ENCODE peak calls at places on chromosomes 6 and 20, in five cellular contexts. U is neuronal stem cell, O is mesenchymal stem cell, W is IMR-90, N is H9. F is an unnamed sample.

GRCh38 chr20:52312131-52312729 is 120.7 kb upstream of the ZFP64 start:
- DNase-seq in W (peak; percentile 60), U (peak; percentile 61), N (peak; percentile 42), O (peak; percentile 76), F (peak; percentile 38)

GRCh38 chr6:165580139-165580538 is 82.9 kb downstream of the PDE10A start:
- DNase-seq in N (no peak), O (peak; percentile 41), U (no peak), W (peak; percentile 84), F (no peak)

GRCh38 chr20:56995635-56996075 is 270.8 kb downstream of the BMP7 start:
- DNase-seq in W (no peak), O (no peak), U (peak; percentile 41), N (peak; percentile 79), F (no peak)

GRCh38 chr6:155853011-155853410 is 397.4 kb upstream of the NOX3 start:
- DNase-seq in U (no peak), O (no peak), W (no peak), N (no peak), F (no peak)

GRCh38 chr20:38790210-38791053 is 15.1 kb upstream of the PPP1R16B start:
- DNase-seq in U (no peak), N (peak; percentile 68), O (peak; percentile 9), W (peak; percentile 38), F (peak; percentile 15)

GRCh38 chr6:98657764-98658163 is 176.6 kb upstream of the POU3F2 start:
- DNase-seq in N (no peak), W (peak; percentile 38), O (peak; percentile 31), U (no peak), F (peak; percentile 42)

GRCh38 chr6:14440215-14440890 is 322.8 kb downstream of the CD83 start:
- DNase-seq in O (no peak), U (no peak), W (peak; percentile 4), N (no peak), F (no peak)

GRCh38 chr6:159360306-159360705 is 191.1 kb downstream of the FNDC1 start:
- DNase-seq in N (no peak), U (no peak), O (no peak), W (no peak), F (no peak)

GRCh38 chr20:48747840-48748416 is 79.9 kb downstream of the PREX1 start:
- DNase-seq in W (no peak), U (no peak), O (no peak), N (no peak), F (no peak)

GRCh38 chr6:157134402-157135074 is 188.8 kb downstream of the TMEM242 start:
- DNase-seq in U (no peak), N (no peak), O (no peak), W (peak; percentile 49), F (peak; percentile 71)

GRCh38 chr20:46552460-46553420 is 2.3 kb upstream of the OCSTAMP start:
- DNase-seq in N (no peak), W (no peak), O (no peak), U (no peak), F (no peak)
- H2AFZ ChIP-seq in N (no peak overlapping the region), W (no peak overlapping the region), O (no peak overlapping the region), U (peak overlapping the region; percentile 75), F (no peak overlapping the region)

DNA sequence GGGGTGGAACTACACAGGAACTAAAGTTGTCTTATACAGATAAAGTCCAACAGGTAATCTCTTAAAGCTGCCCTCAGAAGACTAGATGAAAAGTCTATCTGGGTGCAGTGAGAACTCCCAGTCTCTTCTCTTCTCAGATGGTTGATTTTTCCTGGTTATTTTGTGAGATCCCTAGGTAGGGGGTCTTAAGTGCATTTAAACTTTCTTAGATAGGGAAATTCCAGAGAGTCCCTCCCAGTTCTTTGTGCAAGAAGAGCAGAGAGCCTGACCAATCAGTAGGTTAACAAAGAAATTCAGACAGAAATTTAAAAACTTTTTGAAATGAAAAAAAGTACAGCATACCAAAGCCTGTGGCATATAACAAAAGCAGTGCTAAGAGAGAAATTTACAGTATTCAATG is 2.0 kb upstream of the GABRR2 start:
- DNase-seq in N (no peak), O (no peak), U (no peak), W (no peak), F (no peak)
- H2AFZ ChIP-seq in N (no peak overlapping the region), O (no peak overlapping the region), U (no peak overlapping the region), W (no peak overlapping the region), F (no peak overlapping the region)

DNA sequence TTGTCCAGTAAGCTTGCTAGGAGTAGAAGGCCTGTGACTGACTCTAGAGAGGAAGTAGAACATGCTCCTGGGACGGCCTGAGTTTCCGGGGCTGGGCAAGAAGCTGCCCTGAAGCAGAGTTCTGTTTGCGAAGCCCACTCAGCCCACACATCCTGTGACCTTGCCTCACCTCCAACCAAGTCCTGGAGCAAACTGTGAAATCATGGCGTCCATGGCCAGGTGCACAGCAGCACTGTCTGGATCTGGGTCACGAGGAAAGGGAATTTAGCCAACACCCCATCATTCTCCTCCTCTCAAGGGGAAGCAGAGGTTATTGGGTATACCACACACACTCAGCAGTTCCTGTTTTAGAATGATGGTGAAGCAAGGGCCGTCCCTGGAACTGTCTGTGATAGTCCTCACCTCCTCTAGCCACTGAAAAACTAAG is 87.5 kb downstream of the CRYBG1 start:
- DNase-seq in U (no peak), W (no peak), O (no peak), N (no peak), F (no peak)
- H2AFZ ChIP-seq in U (no peak overlapping the region), W (peak overlapping the region; percentile 36), O (no peak overlapping the region), N (no peak overlapping the region), F (no peak overlapping the region)

DNA sequence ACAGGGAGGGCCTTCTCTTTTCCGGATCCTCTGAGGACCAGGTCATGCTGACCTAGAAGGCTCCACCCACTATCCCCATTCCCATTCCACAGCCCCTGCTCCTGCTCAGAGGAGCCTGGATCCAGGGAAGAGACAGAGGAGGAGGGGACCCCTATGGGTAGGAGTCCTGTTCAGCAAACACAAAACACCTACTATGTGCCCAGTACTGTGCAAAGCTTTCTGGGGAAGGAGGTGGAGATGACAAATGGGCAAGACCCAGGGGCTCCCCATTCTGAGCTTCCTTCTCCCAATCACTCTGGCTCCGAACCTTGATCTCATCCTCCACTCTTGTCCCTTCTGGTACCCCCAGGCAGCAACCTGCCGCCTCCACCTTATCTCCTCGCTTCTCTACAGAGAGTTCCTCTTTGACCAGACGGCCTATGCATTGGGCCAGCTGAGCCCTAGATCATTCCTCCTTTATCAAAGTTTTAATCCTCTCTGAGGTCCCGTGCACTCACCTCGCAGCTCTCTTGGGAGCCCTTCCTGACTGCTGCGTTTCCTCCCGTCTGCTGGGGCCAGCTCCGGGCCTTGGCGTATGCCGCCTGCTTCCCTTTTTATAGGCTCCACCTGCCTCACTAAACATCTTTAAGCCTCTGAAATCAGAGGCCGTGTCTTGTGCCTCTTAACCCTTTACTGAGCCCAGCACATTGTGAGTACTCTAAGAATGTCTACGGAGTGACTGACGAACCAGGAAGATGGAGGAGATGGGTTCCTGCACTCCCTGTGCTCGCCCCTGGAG is 70.5 kb upstream of the CCDC167 start:
- DNase-seq in N (no peak), O (no peak), W (no peak), U (no peak), F (no peak)
- H2AFZ ChIP-seq in N (no peak overlapping the region), O (no peak overlapping the region), W (no peak overlapping the region), U (peak overlapping the region; percentile 63), F (no peak overlapping the region)

GRCh38 chr6:154228521-154228905 is 128.1 kb downstream of the IPCEF1 start:
- DNase-seq in W (no peak), U (no peak), O (no peak), N (no peak), F (no peak)

GRCh38 chr6:154230390-154230789 is 126.2 kb downstream of the IPCEF1 start:
- DNase-seq in N (no peak), U (no peak), W (no peak), O (no peak), F (no peak)

GRCh38 chr6:154227862-154228520 is 128.6 kb downstream of the IPCEF1 start:
- DNase-seq in U (no peak), O (no peak), W (no peak), N (no peak), F (no peak)

GRCh38 chr6:154230910-154231595 is 125.5 kb downstream of the IPCEF1 start:
- DNase-seq in U (no peak), O (no peak), N (no peak), W (no peak), F (no peak)

GRCh38 chr6:154229796-154230195 is 126.8 kb downstream of the IPCEF1 start:
- DNase-seq in O (no peak), U (no peak), N (no peak), W (no peak), F (no peak)
- H2AFZ ChIP-seq in O (no peak overlapping the region), U (no peak overlapping the region), N (no peak overlapping the region), W (no peak overlapping the region), F (no peak overlapping the region)

GRCh38 chr6:27760464-27760863 is 151.7 kb downstream of the OR2B2 start:
- DNase-seq in W (no peak), U (no peak), O (no peak), N (no peak), F (no peak)

GRCh38 chr6:27759930-27760329 is 152.3 kb downstream of the OR2B2 start:
- DNase-seq in W (no peak), U (no peak), O (no peak), N (no peak), F (no peak)

GRCh38 chr6:27765028-27765427 is 147.2 kb downstream of the OR2B2 start:
- DNase-seq in U (no peak), N (no peak), W (no peak), O (no peak), F (no peak)

GRCh38 chr6:27758471-27758870 is 153.7 kb downstream of the OR2B2 start:
- DNase-seq in W (no peak), U (no peak), O (no peak), N (no peak), F (no peak)

GRCh38 chr6:27761391-27761790 is 150.8 kb downstream of the OR2B2 start:
- DNase-seq in O (no peak), W (no peak), N (no peak), U (no peak), F (no peak)
- H2AFZ ChIP-seq in O (no peak overlapping the region), W (no peak overlapping the region), N (no peak overlapping the region), U (no peak overlapping the region), F (no peak overlapping the region)